ENCODE peak calls at places on chromosomes 12 and 14, in five cellular contexts. One of them, this sample, is unnamed.

GRCh38 chr14:60085085-60085484 is 6.6 kb upstream of the PCNX4 start:
- DNase-seq in psoas muscle: no peak
- DNase-seq in A549: no peak
- DNase-seq in chondrocyte: no peak
- DNase-seq in CD4-positive, alpha-beta T cell: no peak
- DNase-seq in this sample: peak

GRCh38 chr14:99407416-99407815 is 73.2 kb downstream of the SETD3 start:
- DNase-seq in CD4-positive, alpha-beta T cell: no peak
- DNase-seq in chondrocyte: no peak
- DNase-seq in psoas muscle: no peak
- DNase-seq in A549: no peak
- DNase-seq in this sample: no peak

GRCh38 chr14:90815817-90816662 is at the start of gene TTC7B:
- DNase-seq in A549: peak
- DNase-seq in CD4-positive, alpha-beta T cell: no peak
- DNase-seq in psoas muscle: peak
- DNase-seq in chondrocyte: no peak
- DNase-seq in this sample: no peak

GRCh38 chr12:25256005-25256404 is 5.3 kb upstream of the KRAS start:
- DNase-seq in psoas muscle: no peak
- DNase-seq in chondrocyte: no peak
- DNase-seq in CD4-positive, alpha-beta T cell: no peak
- DNase-seq in A549: no peak
- DNase-seq in this sample: no peak

GRCh38 chr14:51621654-51622053 is 30.1 kb upstream of the FRMD6 start:
- DNase-seq in A549: no peak
- DNase-seq in psoas muscle: no peak
- DNase-seq in chondrocyte: no peak
- DNase-seq in CD4-positive, alpha-beta T cell: no peak
- DNase-seq in this sample: no peak

GRCh38 chr14:91953170-91953985 is 5.9 kb upstream of the FBLN5 start:
- DNase-seq in psoas muscle: no peak
- DNase-seq in CD4-positive, alpha-beta T cell: no peak
- DNase-seq in chondrocyte: no peak
- DNase-seq in A549: no peak
- DNase-seq in this sample: peak

GRCh38 chr14:76768201-76768656 is 7.0 kb downstream of the VASH1 start:
- DNase-seq in CD4-positive, alpha-beta T cell: peak
- DNase-seq in psoas muscle: peak
- DNase-seq in A549: no peak
- DNase-seq in chondrocyte: peak
- DNase-seq in this sample: no peak

GRCh38 chr14:92589213-92589852 is 75.8 kb downstream of the RIN3 start:
- DNase-seq in psoas muscle: no peak
- DNase-seq in A549: no peak
- DNase-seq in CD4-positive, alpha-beta T cell: no peak
- DNase-seq in chondrocyte: no peak
- DNase-seq in this sample: peak

GRCh38 chr12:5581616-5582367 is 149.9 kb downstream of the NTF3 start:
- DNase-seq in chondrocyte: no peak
- DNase-seq in A549: no peak
- DNase-seq in CD4-positive, alpha-beta T cell: no peak
- DNase-seq in psoas muscle: no peak
- DNase-seq in this sample: no peak

GRCh38 chr12:3725267-3726115 is 27.4 kb downstream of the CRACR2A start:
- DNase-seq in psoas muscle: no peak
- DNase-seq in chondrocyte: no peak
- DNase-seq in CD4-positive, alpha-beta T cell: no peak
- DNase-seq in A549: no peak
- DNase-seq in this sample: peak

GRCh38 chr14:89386214-89386886 is 30.7 kb downstream of the FOXN3 start:
- DNase-seq in A549: no peak
- DNase-seq in psoas muscle: peak
- DNase-seq in CD4-positive, alpha-beta T cell: no peak
- DNase-seq in chondrocyte: no peak
- DNase-seq in this sample: peak

GRCh38 chr12:38926501-38926900 is 21.1 kb upstream of the CPNE8 start:
- DNase-seq in CD4-positive, alpha-beta T cell: no peak
- DNase-seq in chondrocyte: no peak
- DNase-seq in psoas muscle: no peak
- DNase-seq in A549: no peak
- DNase-seq in this sample: no peak

GRCh38 chr12:98066251-98066650 is 449.1 kb upstream of the TMPO start:
- DNase-seq in psoas muscle: no peak
- DNase-seq in chondrocyte: no peak
- DNase-seq in A549: no peak
- DNase-seq in CD4-positive, alpha-beta T cell: no peak
- DNase-seq in this sample: no peak

GRCh38 chr14:22386924-22387775 is 201.9 kb downstream of the DAD1 start:
- DNase-seq in chondrocyte: no peak
- DNase-seq in psoas muscle: peak
- DNase-seq in A549: peak
- DNase-seq in CD4-positive, alpha-beta T cell: no peak
- DNase-seq in this sample: peak

GRCh38 chr12:78085562-78086182 is 255.0 kb downstream of the NAV3 start:
- DNase-seq in A549: no peak
- DNase-seq in CD4-positive, alpha-beta T cell: no peak
- DNase-seq in chondrocyte: no peak
- DNase-seq in psoas muscle: no peak
- DNase-seq in this sample: peak

GRCh38 chr12:110345963-110346362 is 57.5 kb downstream of the ANAPC7 start:
- DNase-seq in psoas muscle: no peak
- DNase-seq in CD4-positive, alpha-beta T cell: no peak
- DNase-seq in chondrocyte: no peak
- DNase-seq in A549: no peak
- DNase-seq in this sample: no peak

GRCh38 chr12:110343114-110343513 is 60.4 kb downstream of the ANAPC7 start:
- DNase-seq in A549: no peak
- DNase-seq in CD4-positive, alpha-beta T cell: no peak
- DNase-seq in chondrocyte: no peak
- DNase-seq in psoas muscle: no peak
- DNase-seq in this sample: no peak

GRCh38 chr12:110343921-110344555 is 59.5 kb downstream of the ANAPC7 start:
- DNase-seq in A549: no peak
- DNase-seq in psoas muscle: no peak
- DNase-seq in CD4-positive, alpha-beta T cell: no peak
- DNase-seq in chondrocyte: no peak
- DNase-seq in this sample: no peak

GRCh38 chr12:110345176-110345651 is 58.3 kb downstream of the ANAPC7 start:
- DNase-seq in A549: no peak
- DNase-seq in psoas muscle: no peak
- DNase-seq in chondrocyte: no peak
- DNase-seq in CD4-positive, alpha-beta T cell: no peak
- DNase-seq in this sample: no peak

DNA sequence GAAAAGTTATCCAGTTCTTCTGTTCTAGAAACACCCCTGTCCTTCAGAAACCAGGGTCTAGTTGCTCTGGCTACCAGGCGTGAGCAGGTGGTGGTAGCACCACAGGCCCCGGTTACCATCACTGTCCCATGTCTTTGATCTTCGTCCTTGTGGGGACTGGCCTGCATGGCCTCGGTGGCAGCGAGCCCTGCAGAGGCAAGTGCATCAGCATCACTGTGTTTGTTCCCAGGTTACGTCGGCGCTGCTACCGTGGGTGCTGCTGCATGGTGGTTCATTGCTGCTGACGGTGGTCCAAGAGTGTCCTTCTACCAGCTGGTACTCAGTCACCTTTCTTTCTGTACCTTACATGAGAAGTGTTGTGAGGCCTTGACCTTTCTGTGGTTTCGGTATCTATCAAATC is 58.9 kb downstream of the ANAPC7 start:
- DNase-seq in psoas muscle: no peak
- DNase-seq in A549: no peak
- DNase-seq in chondrocyte: no peak
- DNase-seq in CD4-positive, alpha-beta T cell: no peak
- DNase-seq in this sample: no peak
- TF ChIP-seq CTCF in psoas muscle: no peak
- TF ChIP-seq CTCF in A549: no peak
- TF ChIP-seq CTCF in chondrocyte: no peak
- TF ChIP-seq CTCF in CD4-positive, alpha-beta T cell: no peak
- TF ChIP-seq CTCF in this sample: no peak

DNA sequence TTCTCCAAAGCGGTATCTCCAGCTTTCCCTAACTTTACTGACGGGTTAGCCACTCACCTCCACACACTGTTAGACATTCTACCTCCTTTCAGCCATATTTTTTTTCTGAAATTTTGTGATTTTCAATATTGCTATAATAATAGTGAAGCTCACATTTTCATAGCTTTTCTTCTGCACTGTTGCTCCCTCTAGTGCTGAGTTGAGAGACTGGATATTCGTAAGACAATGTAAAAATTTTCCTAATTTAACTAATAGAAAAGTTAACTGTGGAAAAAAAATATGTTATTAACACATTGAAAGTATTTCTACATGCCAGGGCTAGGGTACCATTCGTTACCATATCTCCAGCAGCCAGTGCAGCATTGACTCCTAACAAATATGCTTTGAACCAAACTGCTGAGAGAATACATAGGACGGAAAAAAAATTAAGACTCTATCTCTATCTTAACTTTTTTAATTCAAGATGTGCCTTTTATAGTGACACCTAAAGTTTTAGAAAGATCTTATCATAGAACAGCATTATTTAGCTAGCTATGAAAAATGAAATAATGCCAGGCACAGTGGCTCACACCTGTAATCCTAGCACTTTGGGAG is 48.7 kb upstream of the ABCC9 start:
- DNase-seq in A549: no peak
- DNase-seq in CD4-positive, alpha-beta T cell: no peak
- DNase-seq in chondrocyte: no peak
- DNase-seq in psoas muscle: no peak
- DNase-seq in this sample: no peak
- TF ChIP-seq CTCF in A549: peak
- TF ChIP-seq CTCF in CD4-positive, alpha-beta T cell: no peak
- TF ChIP-seq CTCF in chondrocyte: peak
- TF ChIP-seq CTCF in psoas muscle: peak
- TF ChIP-seq CTCF in this sample: peak

DNA sequence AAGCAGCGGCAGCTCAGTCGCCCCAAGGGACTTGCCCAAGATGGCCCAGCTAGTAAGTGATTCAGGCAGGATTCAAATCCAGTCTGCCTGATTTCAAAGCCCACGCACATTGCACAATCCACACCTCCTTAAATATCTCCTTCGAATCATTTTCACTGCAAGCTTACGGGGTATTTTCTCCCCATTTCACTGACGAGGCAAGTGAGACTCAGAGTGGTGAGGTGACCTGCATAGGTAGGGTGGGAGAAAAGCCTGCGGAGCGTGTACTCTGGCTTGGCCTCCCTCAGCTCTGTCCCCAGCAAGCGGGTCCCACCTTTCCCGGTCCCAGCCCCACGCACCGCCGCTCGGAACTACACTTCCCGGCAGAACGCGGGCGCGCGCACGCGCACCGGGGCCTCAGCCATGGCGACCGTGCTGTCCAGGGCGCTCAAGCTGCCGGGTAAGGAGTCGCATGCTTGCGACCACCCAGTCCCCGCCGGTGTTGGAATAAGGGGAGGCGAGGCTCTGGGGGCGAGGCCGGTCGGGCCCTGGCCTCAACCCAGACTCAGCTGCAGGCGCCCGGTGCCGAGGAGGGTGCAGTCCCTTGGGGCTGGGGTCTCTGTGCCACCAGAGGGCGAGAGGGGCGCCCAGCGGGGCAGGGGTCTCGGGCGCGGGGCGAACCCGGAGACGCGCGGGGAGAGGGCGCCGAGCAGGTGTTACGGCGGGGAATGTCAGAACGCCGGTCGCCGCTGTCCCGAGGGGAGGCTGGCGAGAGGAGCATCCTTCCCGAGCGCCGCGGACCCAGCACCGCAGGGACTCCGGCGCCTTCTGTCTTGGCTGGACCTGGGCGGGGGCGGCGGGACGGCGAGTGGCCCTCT is at the start of gene FAM234B:
- DNase-seq in CD4-positive, alpha-beta T cell: peak
- DNase-seq in chondrocyte: peak
- DNase-seq in A549: peak
- DNase-seq in psoas muscle: peak
- DNase-seq in this sample: peak
- TF ChIP-seq CTCF in CD4-positive, alpha-beta T cell: no peak
- TF ChIP-seq CTCF in chondrocyte: peak
- TF ChIP-seq CTCF in A549: peak
- TF ChIP-seq CTCF in psoas muscle: peak
- TF ChIP-seq CTCF in this sample: no peak

DNA sequence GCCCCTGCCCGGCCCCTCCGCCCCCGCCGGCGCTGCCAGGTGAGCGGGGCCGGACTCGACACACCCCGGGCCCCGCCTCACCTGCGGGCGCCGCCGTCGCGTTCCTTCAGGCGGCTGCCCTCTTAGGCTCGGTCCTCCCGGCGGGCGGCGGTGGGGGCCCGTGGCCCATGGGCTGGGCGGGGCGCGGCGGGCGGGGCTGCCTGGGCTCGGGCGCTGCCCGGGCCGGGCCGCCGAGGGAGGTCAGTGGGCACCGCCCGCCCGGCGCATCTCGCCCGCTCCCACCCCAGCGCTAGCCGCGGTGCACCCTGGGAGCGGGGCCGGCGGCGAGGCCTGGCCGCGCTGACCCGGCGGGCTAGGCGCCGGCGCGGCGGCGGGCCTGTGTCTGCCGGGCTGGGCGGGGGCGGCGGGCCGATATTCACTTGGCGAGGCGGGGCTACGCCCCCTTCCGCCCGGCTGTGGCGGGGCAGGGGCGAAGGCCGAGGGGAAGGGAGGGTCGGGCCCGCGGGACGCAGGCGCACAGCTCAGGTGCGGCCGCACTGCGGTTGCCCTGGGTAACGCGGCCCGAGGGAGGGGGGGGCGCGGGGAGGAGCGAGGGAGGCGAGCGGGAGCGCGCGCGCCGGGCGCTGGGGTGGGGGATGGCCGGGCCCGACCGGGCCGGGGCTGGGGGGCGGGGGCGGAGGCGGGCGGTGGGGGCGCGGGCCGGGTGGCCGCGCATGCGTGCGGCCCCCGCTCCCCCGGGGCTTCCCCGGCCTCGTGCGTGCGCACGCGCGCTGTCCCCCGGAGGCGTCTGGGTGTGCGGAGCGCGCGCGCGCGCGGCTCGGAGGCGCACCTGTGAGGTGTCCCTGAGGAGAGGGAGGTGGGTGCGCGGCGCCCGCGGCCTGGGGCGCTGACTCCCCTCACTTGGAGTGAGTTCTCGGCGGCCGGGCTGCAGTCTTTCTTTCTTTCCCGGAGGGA is at the start of the genes CCDC92 and ZNF664:
- DNase-seq in chondrocyte: peak
- DNase-seq in CD4-positive, alpha-beta T cell: peak
- DNase-seq in psoas muscle: peak
- DNase-seq in A549: peak
- DNase-seq in this sample: peak
- TF ChIP-seq CTCF in chondrocyte: peak
- TF ChIP-seq CTCF in CD4-positive, alpha-beta T cell: no peak
- TF ChIP-seq CTCF in psoas muscle: no peak
- TF ChIP-seq CTCF in A549: peak
- TF ChIP-seq CTCF in this sample: no peak

This sample was measured in foreskin fibroblast.